ENCODE peak calls at places on chromosomes 13 and 19, in ten cellular contexts. E, T, R, L, C, W, I, H, A and P are unnamed samples.

GRCh38 chr13:29861694-29862110 is 11.3 kb upstream of the UBL3 start:
- DNase-seq in H (peak), W (no peak), C (no peak), A (no peak), E (no peak), I (peak), R (no peak), L (no peak), T (no peak), P (no peak)

GRCh38 chr13:79681069-79681468 is 200.1 kb downstream of the NDFIP2 start:
- DNase-seq in E (no peak), L (no peak), T (no peak), I (no peak), C (no peak), W (peak), H (peak), A (no peak), R (no peak), P (no peak)

GRCh38 chr19:13398182-13398581 is 108.1 kb downstream of the CACNA1A start:
- DNase-seq in I (no peak), H (no peak), W (no peak), A (no peak), E (no peak), T (no peak), C (no peak), L (no peak), R (no peak), P (no peak)

GRCh38 chr13:26872444-26873173 is 112.0 kb upstream of the GPR12 start:
- DNase-seq in R (peak), E (peak), A (peak), C (peak), W (peak), L (peak), H (no peak), I (no peak), T (peak), P (no peak)

GRCh38 chr13:109131698-109132257 is 502.4 kb downstream of the MYO16 start:
- DNase-seq in I (no peak), E (no peak), W (peak), R (no peak), C (no peak), A (no peak), L (no peak), T (no peak), H (no peak), P (no peak)

GRCh38 chr19:44576843-44577565 is 36.4 kb upstream of the IGSF23 start:
- DNase-seq in H (peak), L (peak), W (peak), C (no peak), T (no peak), I (no peak), E (peak), R (no peak), A (no peak), P (no peak)

GRCh38 chr19:49809155-49809986 is 3.7 kb downstream of the FUZ start:
- DNase-seq in E (peak), L (peak), R (peak), A (peak), T (peak), W (peak), I (no peak), C (peak), H (no peak), P (peak)

GRCh38 chr19:50465986-50466771 is 10.1 kb upstream of the EMC10 start:
- DNase-seq in E (peak), T (no peak), C (no peak), A (no peak), H (no peak), I (no peak), W (peak), R (no peak), L (no peak), P (peak)

GRCh38 chr13:52751196-52751595 is 11.6 kb upstream of the CNMD start:
- DNase-seq in H (no peak), R (no peak), W (no peak), A (no peak), I (no peak), T (no peak), E (no peak), L (no peak), C (no peak), P (no peak)

GRCh38 chr19:33684550-33685303 is 63.0 kb downstream of the CHST8 start:
- DNase-seq in C (no peak), T (peak), R (no peak), I (no peak), H (no peak), W (no peak), L (no peak), A (no peak), E (peak), P (peak)

GRCh38 chr19:38929929-38930775 is at the start of gene SARS2:
- DNase-seq in R (peak), I (peak), H (peak), C (peak), L (peak), T (peak), W (peak), A (peak), E (peak), P (peak)

GRCh38 chr19:15225797-15226196 is 6.5 kb downstream of the EPHX3 start:
- DNase-seq in L (no peak), H (no peak), E (no peak), T (no peak), I (no peak), C (peak), A (no peak), W (no peak), R (no peak), P (no peak)

GRCh38 chr13:35857769-35858168 is 273.4 kb downstream of the DCLK1 start:
- DNase-seq in E (no peak), L (no peak), H (no peak), A (no peak), I (no peak), W (peak), R (no peak), T (no peak), C (no peak), P (no peak)

GRCh38 chr13:55199132-55199531 is 1941.6 kb upstream of the PRR20A start:
- DNase-seq in T (no peak), C (no peak), H (no peak), W (peak), I (no peak), A (no peak), R (no peak), E (peak), L (no peak), P (no peak)

GRCh38 chr13:94343243-94343585 is 136.3 kb downstream of the DCT start:
- DNase-seq in A (no peak), E (peak), L (no peak), W (no peak), T (no peak), R (no peak), C (no peak), H (no peak), I (no peak), P (no peak)

GRCh38 chr19:20154636-20155035 is 12.4 kb upstream of the ZNF486 start:
- DNase-seq in E (no peak), I (no peak), H (no peak), A (no peak), C (no peak), T (no peak), R (no peak), W (no peak), L (no peak), P (no peak)

GRCh38 chr13:98416408-98416807 is 160.5 kb downstream of the STK24 start:
- DNase-seq in E (no peak), C (no peak), W (no peak), L (no peak), R (no peak), H (peak), I (no peak), T (no peak), A (no peak), P (peak)

GRCh38 chr19:2579678-2580280 is 103.9 kb downstream of the GADD45B start:
- DNase-seq in H (no peak), R (no peak), W (no peak), E (no peak), L (no peak), T (no peak), I (no peak), C (no peak), A (no peak), P (peak)

GRCh38 chr19:8161135-8161646 is 11.8 kb upstream of the FBN3 start:
- DNase-seq in T (no peak), L (no peak), W (peak), H (peak), C (no peak), A (no peak), E (peak), I (no peak), R (peak), P (no peak)

GRCh38 chr13:111371211-111371610 is 50.8 kb downstream of the TEX29 start:
- DNase-seq in E (no peak), W (no peak), C (no peak), I (no peak), T (no peak), R (no peak), H (no peak), A (no peak), L (no peak), P (no peak)

GRCh38 chr13:25169356-25169755 is 2.7 kb downstream of the AMER2 start:
- DNase-seq in A (no peak), R (no peak), L (no peak), C (no peak), T (no peak), H (no peak), I (no peak), E (no peak), W (no peak), P (no peak)

GRCh38 chr13:26384587-26384986 is 130.7 kb downstream of the CDK8 start:
- DNase-seq in C (no peak), E (no peak), I (no peak), T (no peak), L (no peak), R (no peak), W (no peak), A (no peak), H (no peak), P (no peak)

GRCh38 chr13:38394777-38395504 is 45.3 kb downstream of the UFM1 start:
- DNase-seq in C (no peak), E (no peak), I (no peak), A (no peak), H (peak), T (no peak), R (no peak), W (no peak), L (no peak), P (no peak)

GRCh38 chr19:12828494-12828893 is 5.9 kb downstream of the RTBDN start:
- DNase-seq in W (peak), L (peak), R (no peak), H (no peak), T (no peak), C (no peak), A (no peak), I (no peak), E (peak), P (no peak)

GRCh38 chr19:32469796-32470195 is 64.2 kb downstream of the DPY19L3 start:
- DNase-seq in L (no peak), R (no peak), W (no peak), C (no peak), A (no peak), E (no peak), T (no peak), I (no peak), H (no peak), P (no peak)

GRCh38 chr13:103514188-103514587 is 448.0 kb upstream of the SLC10A2 start:
- DNase-seq in T (no peak), R (no peak), H (no peak), C (no peak), E (no peak), L (no peak), W (no peak), A (no peak), I (no peak), P (no peak)

GRCh38 chr13:103515410-103515809 is 449.2 kb upstream of the SLC10A2 start:
- DNase-seq in W (no peak), T (no peak), A (no peak), L (no peak), H (no peak), E (no peak), I (no peak), C (no peak), R (no peak), P (no peak)

GRCh38 chr13:103517768-103518102 is 451.5 kb upstream of the SLC10A2 start:
- DNase-seq in R (no peak), A (no peak), E (no peak), L (no peak), C (no peak), W (no peak), H (no peak), I (no peak), T (no peak), P (no peak)

GRCh38 chr13:103516009-103516795 is 450.0 kb upstream of the SLC10A2 start:
- DNase-seq in R (no peak), H (no peak), C (no peak), E (no peak), L (no peak), I (no peak), T (no peak), W (peak), A (no peak), P (no peak)

GRCh38 chr13:103517066-103517767 is 451.0 kb upstream of the SLC10A2 start:
- DNase-seq in A (no peak), C (no peak), H (no peak), R (no peak), E (no peak), T (no peak), W (no peak), I (no peak), L (no peak), P (no peak)
- H3K27ac ChIP-seq in A (no peak), C (no peak), H (no peak), R (no peak), E (no peak), T (no peak), W (no peak), I (no peak), L (peak), P (no peak)

GRCh38 chr13:68850160-68850559 is 1257.5 kb upstream of the ATXN8OS start:
- DNase-seq in L (no peak), A (no peak), H (no peak), E (no peak), W (no peak), T (no peak), C (no peak), R (no peak), I (no peak), P (no peak)
- H3K4me3 ChIP-seq in L (no peak), A (no peak), H (no peak), E (no peak), W (no peak), T (no peak), C (no peak), R (no peak), I (no peak), P (no peak)

GRCh38 chr19:17796838-17797168 is 1.9 kb downstream of the B3GNT3 start:
- DNase-seq in L (no peak), A (no peak), C (no peak), W (no peak), I (no peak), R (no peak), H (no peak), T (no peak), E (no peak), P (no peak)

GRCh38 chr19:17794412-17794730 is 567 bp upstream of the B3GNT3 start:
- DNase-seq in E (no peak), C (no peak), L (no peak), R (no peak), T (no peak), I (no peak), H (no peak), W (peak), A (no peak), P (no peak)

GRCh38 chr19:17794731-17795494 is at the start of gene B3GNT3:
- DNase-seq in A (peak), W (peak), R (no peak), I (no peak), H (peak), T (no peak), L (no peak), E (no peak), C (peak), P (peak)

GRCh38 chr19:17796013-17796837 is 1.3 kb downstream of the B3GNT3 start:
- DNase-seq in A (no peak), E (no peak), C (no peak), R (no peak), I (no peak), T (no peak), L (no peak), H (peak), W (no peak), P (no peak)

GRCh38 chr19:17795495-17795856 is 538 bp downstream of the B3GNT3 start:
- DNase-seq in I (no peak), T (no peak), C (no peak), A (no peak), W (no peak), L (no peak), R (no peak), E (no peak), H (peak), P (no peak)
- H3K27ac ChIP-seq in I (no peak), T (no peak), C (no peak), A (no peak), W (no peak), L (no peak), R (no peak), E (no peak), H (peak), P (no peak)

DNA sequence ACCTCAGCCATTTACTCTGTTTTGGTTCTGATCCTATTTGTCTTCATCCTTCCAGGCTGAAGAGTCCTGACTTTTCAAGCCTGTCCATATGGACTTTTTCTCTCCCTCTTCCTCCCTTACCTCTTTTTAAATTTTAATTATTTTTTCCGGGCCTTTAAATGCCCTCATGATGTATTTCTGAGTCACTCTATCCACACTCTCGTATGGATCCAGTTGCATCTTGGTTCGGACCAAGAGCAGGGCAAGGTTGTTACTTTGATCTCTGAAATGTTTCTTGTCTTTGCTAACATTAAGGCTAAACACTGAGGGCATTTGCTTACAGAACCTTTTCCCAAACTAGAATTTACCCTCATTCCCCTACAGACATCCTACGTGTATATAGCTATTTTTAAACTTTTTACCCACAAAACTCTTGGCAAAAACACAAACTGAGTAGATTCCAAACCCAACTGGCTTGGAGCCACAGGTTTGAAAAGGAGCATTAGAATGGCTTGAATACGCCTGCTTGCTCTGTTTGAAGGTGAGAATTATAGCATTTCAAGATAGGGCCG is 47.4 kb upstream of the SERPINE3 start:
- DNase-seq in H (no peak), E (no peak), C (no peak), W (no peak), I (peak), T (no peak), R (no peak), A (no peak), L (no peak), P (no peak)
- H3K4me3 ChIP-seq in H (no peak), E (no peak), C (no peak), W (no peak), I (no peak), T (no peak), R (no peak), A (no peak), L (no peak), P (no peak)

DNA sequence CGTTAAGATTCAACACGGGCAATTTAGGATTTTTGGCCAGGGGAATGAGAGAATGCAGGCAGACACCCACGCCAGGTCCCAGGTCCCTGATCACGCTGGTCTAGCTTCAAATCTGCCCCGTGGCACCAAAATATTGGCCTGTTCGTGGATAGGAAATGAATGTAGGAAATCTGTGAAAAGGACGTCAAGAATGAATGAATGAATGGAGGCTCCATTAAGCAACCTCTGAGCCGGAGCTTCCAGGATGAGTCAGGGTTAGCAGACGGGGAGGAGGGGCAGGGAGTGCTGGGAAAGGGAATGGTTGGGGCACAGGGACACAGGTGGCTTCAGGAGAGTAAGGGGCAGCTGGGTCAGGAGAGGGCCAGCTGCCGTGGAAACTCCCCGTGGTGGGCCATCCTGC is 4.2 kb downstream of the SULT2B1 start:
- DNase-seq in W (peak), L (no peak), H (peak), A (no peak), C (no peak), R (no peak), T (peak), I (no peak), E (peak), P (no peak)
- H3K27ac ChIP-seq in W (peak), L (no peak), H (peak), A (no peak), C (no peak), R (no peak), T (peak), I (no peak), E (no peak), P (no peak)

DNA sequence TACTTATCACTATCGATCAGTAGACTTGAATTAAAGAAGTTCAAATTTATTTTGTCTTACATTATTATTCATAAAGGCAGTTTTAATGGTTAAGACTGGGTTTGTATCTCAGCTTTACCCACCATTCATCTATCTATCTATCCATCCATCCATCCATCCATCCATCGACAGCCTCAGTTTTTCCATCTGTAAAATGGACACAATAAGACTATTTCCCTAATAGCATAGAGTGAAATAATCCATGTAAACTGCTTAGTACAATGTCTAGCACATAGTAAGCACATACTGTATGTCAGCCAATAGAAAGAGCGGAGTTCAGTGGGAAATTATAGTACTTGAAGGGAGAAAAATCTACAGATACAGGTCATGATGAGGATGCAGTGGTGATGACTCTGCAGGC is 37.3 kb upstream of the TM9SF2 start:
- DNase-seq in C (no peak), I (no peak), W (no peak), L (no peak), T (no peak), E (no peak), H (no peak), A (no peak), R (no peak), P (no peak)
- H3K4me3 ChIP-seq in C (no peak), I (no peak), W (no peak), L (no peak), T (no peak), E (no peak), H (no peak), A (no peak), R (no peak), P (no peak)

DNA sequence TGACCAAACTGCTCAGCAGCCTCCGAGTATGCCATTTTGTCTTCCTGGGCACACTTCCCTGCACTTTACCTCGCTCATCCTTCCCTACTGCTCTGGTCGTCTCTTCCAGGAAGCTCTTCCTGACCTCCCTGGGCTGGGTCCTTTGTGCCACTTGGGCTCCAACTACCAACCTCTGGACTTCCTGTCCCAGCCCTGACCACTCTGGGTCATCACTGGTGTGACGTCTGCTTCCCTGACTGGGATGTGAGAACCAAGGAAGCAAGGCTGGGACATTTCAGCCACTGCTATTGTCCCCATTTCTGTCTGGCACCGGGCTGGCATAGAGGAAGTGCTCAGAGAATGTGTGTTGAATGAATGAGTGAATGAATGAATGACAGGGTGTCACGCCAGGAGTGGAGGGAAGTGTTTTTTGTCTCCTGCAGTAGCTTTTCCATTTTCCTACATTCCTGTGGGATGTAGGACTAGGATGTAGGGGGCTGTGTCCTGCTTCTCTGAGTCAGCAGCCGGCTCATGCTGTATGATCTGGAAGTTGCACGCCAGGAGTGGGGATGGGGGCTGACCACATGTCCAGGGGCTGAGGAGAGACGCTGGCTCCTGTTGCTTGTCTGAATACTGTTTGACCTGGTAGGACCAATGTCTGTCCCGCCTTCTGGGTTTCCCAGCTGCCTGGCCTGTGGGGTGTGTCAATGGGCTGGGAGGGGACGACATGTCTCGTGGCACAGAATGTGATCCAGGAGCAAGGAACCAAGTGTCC is 14.7 kb downstream of the NOVA2 start:
- DNase-seq in C (no peak), H (no peak), L (no peak), W (no peak), E (peak), R (no peak), I (no peak), A (no peak), T (no peak), P (no peak)
- H3K27ac ChIP-seq in C (peak), H (no peak), L (no peak), W (no peak), E (peak), R (peak), I (no peak), A (peak), T (no peak), P (peak)